ENCODE peak calls at places on chromosomes 12 and 14, in four cellular contexts. One of them, this sample, is unnamed.

GRCh38 chr12:72622556-72622955 is 350.4 kb downstream of the TRHDE start:
- DNase-seq in RWPE1: no peak
- DNase-seq in adrenal gland: no peak
- DNase-seq in naive thymus-derived CD4-positive, alpha-beta T cell: no peak
- DNase-seq in this sample: no peak

GRCh38 chr12:132142679-132143327 is 1.3 kb downstream of the DDX51 start:
- DNase-seq in RWPE1: no peak
- DNase-seq in adrenal gland: no peak
- DNase-seq in naive thymus-derived CD4-positive, alpha-beta T cell: no peak
- DNase-seq in this sample: no peak

GRCh38 chr14:22113401-22113800 is 439.8 kb upstream of the OR4E1 start:
- DNase-seq in RWPE1: no peak
- DNase-seq in adrenal gland: no peak
- DNase-seq in naive thymus-derived CD4-positive, alpha-beta T cell: no peak
- DNase-seq in this sample: no peak

GRCh38 chr14:101881426-101881825 is 82.9 kb upstream of the DYNC1H1 start:
- DNase-seq in RWPE1: no peak
- DNase-seq in adrenal gland: no peak
- DNase-seq in naive thymus-derived CD4-positive, alpha-beta T cell: no peak
- DNase-seq in this sample: no peak

GRCh38 chr14:98769326-98769725 is 502.7 kb downstream of the BCL11B start:
- DNase-seq in RWPE1: no peak
- DNase-seq in adrenal gland: no peak
- DNase-seq in naive thymus-derived CD4-positive, alpha-beta T cell: no peak
- DNase-seq in this sample: no peak

GRCh38 chr12:17661250-17661649 is 428.7 kb downstream of the RERGL start:
- DNase-seq in RWPE1: no peak
- DNase-seq in adrenal gland: no peak
- DNase-seq in naive thymus-derived CD4-positive, alpha-beta T cell: no peak
- DNase-seq in this sample: no peak

GRCh38 chr14:69573841-69574265 is 818 bp downstream of the CCDC177 start:
- DNase-seq in RWPE1: no peak
- DNase-seq in adrenal gland: no peak
- DNase-seq in naive thymus-derived CD4-positive, alpha-beta T cell: no peak
- DNase-seq in this sample: no peak

GRCh38 chr14:69324341-69324931 is 64.5 kb downstream of the GALNT16 start:
- DNase-seq in RWPE1: no peak
- DNase-seq in adrenal gland: no peak
- DNase-seq in naive thymus-derived CD4-positive, alpha-beta T cell: no peak
- DNase-seq in this sample: no peak

GRCh38 chr12:17016116-17016864 is 410.3 kb upstream of the LMO3 start:
- DNase-seq in RWPE1: peak
- DNase-seq in adrenal gland: no peak
- DNase-seq in naive thymus-derived CD4-positive, alpha-beta T cell: no peak
- DNase-seq in this sample: no peak

GRCh38 chr12:6685814-6686213 is 3.4 kb downstream of the ZNF384 start:
- DNase-seq in RWPE1: no peak
- DNase-seq in adrenal gland: no peak
- DNase-seq in naive thymus-derived CD4-positive, alpha-beta T cell: no peak
- DNase-seq in this sample: no peak

GRCh38 chr12:30450872-30451271 is 244.8 kb downstream of the IPO8 start:
- DNase-seq in RWPE1: peak
- DNase-seq in adrenal gland: no peak
- DNase-seq in naive thymus-derived CD4-positive, alpha-beta T cell: no peak
- DNase-seq in this sample: no peak

GRCh38 chr12:50188875-50189575 is 21.9 kb upstream of the CERS5 start:
- DNase-seq in RWPE1: no peak
- DNase-seq in adrenal gland: peak
- DNase-seq in naive thymus-derived CD4-positive, alpha-beta T cell: no peak
- DNase-seq in this sample: peak

GRCh38 chr14:102955636-102956035 is 33.2 kb downstream of the AMN start:
- DNase-seq in RWPE1: no peak
- DNase-seq in adrenal gland: no peak
- DNase-seq in naive thymus-derived CD4-positive, alpha-beta T cell: no peak
- DNase-seq in this sample: no peak

GRCh38 chr14:89428163-89428523 is 11.1 kb upstream of the FOXN3 start:
- DNase-seq in RWPE1: no peak
- DNase-seq in adrenal gland: no peak
- DNase-seq in naive thymus-derived CD4-positive, alpha-beta T cell: no peak
- DNase-seq in this sample: no peak

GRCh38 chr14:65352964-65353530 is 59.5 kb upstream of the FUT8 start:
- DNase-seq in RWPE1: peak
- DNase-seq in adrenal gland: no peak
- DNase-seq in naive thymus-derived CD4-positive, alpha-beta T cell: no peak
- DNase-seq in this sample: peak

GRCh38 chr14:22296722-22297121 is 292.3 kb downstream of the DAD1 start:
- DNase-seq in RWPE1: peak
- DNase-seq in adrenal gland: no peak
- DNase-seq in naive thymus-derived CD4-positive, alpha-beta T cell: no peak
- DNase-seq in this sample: no peak

GRCh38 chr12:79706676-79707075 is 15.9 kb upstream of the PAWR start:
- DNase-seq in RWPE1: no peak
- DNase-seq in adrenal gland: no peak
- DNase-seq in naive thymus-derived CD4-positive, alpha-beta T cell: no peak
- DNase-seq in this sample: no peak

GRCh38 chr14:23095196-23096108 is at the start of gene C14orf119:
- DNase-seq in RWPE1: peak
- DNase-seq in adrenal gland: peak
- DNase-seq in naive thymus-derived CD4-positive, alpha-beta T cell: peak
- DNase-seq in this sample: peak

GRCh38 chr14:95314609-95315008 is 5.1 kb downstream of the CLMN start:
- DNase-seq in RWPE1: peak
- DNase-seq in adrenal gland: peak
- DNase-seq in naive thymus-derived CD4-positive, alpha-beta T cell: no peak
- DNase-seq in this sample: no peak

GRCh38 chr12:99063182-99063581 is 418.1 kb downstream of the APAF1 start:
- DNase-seq in RWPE1: no peak
- DNase-seq in adrenal gland: no peak
- DNase-seq in naive thymus-derived CD4-positive, alpha-beta T cell: no peak
- DNase-seq in this sample: no peak

GRCh38 chr12:47755655-47756562 is 2.8 kb downstream of the RAPGEF3 start:
- DNase-seq in RWPE1: no peak
- DNase-seq in adrenal gland: no peak
- DNase-seq in naive thymus-derived CD4-positive, alpha-beta T cell: no peak
- DNase-seq in this sample: peak

GRCh38 chr12:58386136-58386535 is 444.8 kb downstream of the ATP23 start:
- DNase-seq in RWPE1: no peak
- DNase-seq in adrenal gland: no peak
- DNase-seq in naive thymus-derived CD4-positive, alpha-beta T cell: no peak
- DNase-seq in this sample: no peak

DNA sequence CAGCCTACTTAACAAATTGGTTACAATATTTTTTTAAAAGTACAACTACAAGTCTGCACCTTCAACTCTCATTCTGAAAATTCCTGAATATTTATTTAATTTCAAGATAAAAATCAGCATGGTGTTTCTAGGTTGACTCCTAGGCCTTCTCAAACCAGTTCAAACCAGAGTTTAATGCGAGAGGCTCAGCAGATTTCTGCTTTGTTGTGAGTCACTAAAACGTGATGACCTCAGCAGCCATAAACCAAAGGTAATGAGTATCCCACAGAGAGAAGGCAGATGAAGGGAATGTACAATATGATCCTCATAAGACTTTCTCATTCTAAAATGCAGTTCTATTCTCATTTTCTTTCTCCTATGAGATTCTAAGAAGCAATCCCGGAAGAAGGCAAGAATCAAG is 1.5 kb downstream of the PRDM4 start:
- DNase-seq in RWPE1: peak
- DNase-seq in adrenal gland: peak
- DNase-seq in naive thymus-derived CD4-positive, alpha-beta T cell: no peak
- DNase-seq in this sample: peak
- H3K27ac ChIP-seq in RWPE1: peak
- H3K27ac ChIP-seq in adrenal gland: no peak
- H3K27ac ChIP-seq in naive thymus-derived CD4-positive, alpha-beta T cell: peak
- H3K27ac ChIP-seq in this sample: no peak

GRCh38 chr12:75704208-75704607 is 192.8 kb upstream of the KRR1 start:
- DNase-seq in RWPE1: no peak
- DNase-seq in adrenal gland: no peak
- DNase-seq in naive thymus-derived CD4-positive, alpha-beta T cell: no peak
- DNase-seq in this sample: no peak

GRCh38 chr12:75702477-75703093 is 191.2 kb upstream of the KRR1 start:
- DNase-seq in RWPE1: no peak
- DNase-seq in adrenal gland: no peak
- DNase-seq in naive thymus-derived CD4-positive, alpha-beta T cell: no peak
- DNase-seq in this sample: no peak

GRCh38 chr12:75701859-75702258 is 190.4 kb upstream of the KRR1 start:
- DNase-seq in RWPE1: no peak
- DNase-seq in adrenal gland: no peak
- DNase-seq in naive thymus-derived CD4-positive, alpha-beta T cell: no peak
- DNase-seq in this sample: no peak

GRCh38 chr12:75704664-75705063 is 193.3 kb upstream of the KRR1 start:
- DNase-seq in RWPE1: no peak
- DNase-seq in adrenal gland: no peak
- DNase-seq in naive thymus-derived CD4-positive, alpha-beta T cell: no peak
- DNase-seq in this sample: no peak

DNA sequence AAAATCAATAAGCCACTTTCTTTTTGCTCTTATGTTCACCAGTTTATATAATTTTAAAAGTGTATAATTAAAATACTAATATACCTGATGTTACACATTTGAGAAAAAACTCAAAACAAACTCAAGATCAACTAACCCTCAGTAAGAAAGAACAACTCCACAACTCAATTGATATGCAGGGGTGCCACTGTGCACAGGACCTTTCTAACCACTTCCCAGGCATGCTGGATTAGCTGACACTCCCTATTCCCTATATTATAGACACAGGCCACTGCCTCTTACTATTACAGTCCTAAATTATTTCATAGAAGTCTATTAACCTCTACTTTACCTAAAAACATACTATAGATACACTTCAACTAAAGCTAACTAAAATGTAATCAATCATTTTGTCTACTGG is 191.7 kb upstream of the KRR1 start:
- DNase-seq in RWPE1: no peak
- DNase-seq in adrenal gland: no peak
- DNase-seq in naive thymus-derived CD4-positive, alpha-beta T cell: no peak
- DNase-seq in this sample: no peak
- H3K27ac ChIP-seq in RWPE1: no peak
- H3K27ac ChIP-seq in adrenal gland: no peak
- H3K27ac ChIP-seq in naive thymus-derived CD4-positive, alpha-beta T cell: no peak
- H3K27ac ChIP-seq in this sample: no peak

GRCh38 chr12:52187206-52187605 is 4.6 kb downstream of the KRT80 start:
- DNase-seq in RWPE1: no peak
- DNase-seq in adrenal gland: no peak
- DNase-seq in naive thymus-derived CD4-positive, alpha-beta T cell: no peak
- DNase-seq in this sample: no peak

GRCh38 chr12:52186135-52186840 is 5.5 kb downstream of the KRT80 start:
- DNase-seq in RWPE1: peak
- DNase-seq in adrenal gland: no peak
- DNase-seq in naive thymus-derived CD4-positive, alpha-beta T cell: no peak
- DNase-seq in this sample: no peak

GRCh38 chr12:52188658-52189057 is 3.2 kb downstream of the KRT80 start:
- DNase-seq in RWPE1: no peak
- DNase-seq in adrenal gland: no peak
- DNase-seq in naive thymus-derived CD4-positive, alpha-beta T cell: no peak
- DNase-seq in this sample: no peak

GRCh38 chr12:52189376-52190174 is 2.2 kb downstream of the KRT80 start:
- DNase-seq in RWPE1: no peak
- DNase-seq in adrenal gland: no peak
- DNase-seq in naive thymus-derived CD4-positive, alpha-beta T cell: no peak
- DNase-seq in this sample: no peak

GRCh38 chr12:52187640-52188039 is 4.2 kb downstream of the KRT80 start:
- DNase-seq in RWPE1: no peak
- DNase-seq in adrenal gland: no peak
- DNase-seq in naive thymus-derived CD4-positive, alpha-beta T cell: no peak
- DNase-seq in this sample: no peak
- H3K27ac ChIP-seq in RWPE1: peak
- H3K27ac ChIP-seq in adrenal gland: no peak
- H3K27ac ChIP-seq in naive thymus-derived CD4-positive, alpha-beta T cell: no peak
- H3K27ac ChIP-seq in this sample: no peak

GRCh38 chr14:20630340-20631022 is 11.0 kb downstream of the OR6S1 start:
- DNase-seq in RWPE1: no peak
- DNase-seq in adrenal gland: no peak
- DNase-seq in naive thymus-derived CD4-positive, alpha-beta T cell: peak
- DNase-seq in this sample: peak
- H3K27ac ChIP-seq in RWPE1: no peak
- H3K27ac ChIP-seq in adrenal gland: no peak
- H3K27ac ChIP-seq in naive thymus-derived CD4-positive, alpha-beta T cell: no peak
- H3K27ac ChIP-seq in this sample: peak

DNA sequence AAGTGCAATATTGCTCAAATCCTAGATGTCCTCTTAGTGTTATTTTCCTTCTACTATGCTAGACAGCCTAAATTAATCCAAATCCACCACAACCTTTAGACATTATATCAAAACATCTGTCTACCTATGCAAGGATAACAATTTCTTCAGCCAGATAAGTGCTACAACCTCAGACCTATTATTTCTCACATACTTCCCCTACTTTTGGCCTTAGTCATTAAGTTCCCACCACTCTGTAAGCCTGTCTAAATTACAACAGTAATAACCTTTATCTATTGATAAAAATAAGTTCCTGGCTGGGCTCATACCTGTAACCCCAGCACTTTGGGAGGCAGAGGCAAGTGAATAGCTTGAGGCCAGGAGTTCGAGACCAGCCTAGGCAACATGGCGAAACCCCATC is 74.0 kb downstream of the KIF21A start:
- DNase-seq in RWPE1: peak
- DNase-seq in adrenal gland: no peak
- DNase-seq in naive thymus-derived CD4-positive, alpha-beta T cell: no peak
- DNase-seq in this sample: no peak
- H3K27ac ChIP-seq in RWPE1: no peak
- H3K27ac ChIP-seq in adrenal gland: no peak
- H3K27ac ChIP-seq in naive thymus-derived CD4-positive, alpha-beta T cell: no peak
- H3K27ac ChIP-seq in this sample: no peak

GRCh38 chr14:32497233-32497632 is 168.1 kb downstream of the AKAP6 start:
- DNase-seq in RWPE1: no peak
- DNase-seq in adrenal gland: no peak
- DNase-seq in naive thymus-derived CD4-positive, alpha-beta T cell: no peak
- DNase-seq in this sample: no peak

GRCh38 chr14:32494566-32495434 is 165.7 kb downstream of the AKAP6 start:
- DNase-seq in RWPE1: no peak
- DNase-seq in adrenal gland: no peak
- DNase-seq in naive thymus-derived CD4-positive, alpha-beta T cell: no peak
- DNase-seq in this sample: no peak

GRCh38 chr14:32492482-32492881 is 163.4 kb downstream of the AKAP6 start:
- DNase-seq in RWPE1: no peak
- DNase-seq in adrenal gland: no peak
- DNase-seq in naive thymus-derived CD4-positive, alpha-beta T cell: no peak
- DNase-seq in this sample: no peak

GRCh38 chr14:32495435-32495734 is 166.3 kb downstream of the AKAP6 start:
- DNase-seq in RWPE1: no peak
- DNase-seq in adrenal gland: no peak
- DNase-seq in naive thymus-derived CD4-positive, alpha-beta T cell: no peak
- DNase-seq in this sample: no peak

GRCh38 chr14:32491413-32492016 is 162.4 kb downstream of the AKAP6 start:
- DNase-seq in RWPE1: no peak
- DNase-seq in adrenal gland: no peak
- DNase-seq in naive thymus-derived CD4-positive, alpha-beta T cell: no peak
- DNase-seq in this sample: no peak
- H3K27ac ChIP-seq in RWPE1: no peak
- H3K27ac ChIP-seq in adrenal gland: no peak
- H3K27ac ChIP-seq in naive thymus-derived CD4-positive, alpha-beta T cell: no peak
- H3K27ac ChIP-seq in this sample: no peak

GRCh38 chr12:109625131-109625559 is 51.6 kb downstream of the MVK start:
- DNase-seq in RWPE1: peak
- DNase-seq in adrenal gland: peak
- DNase-seq in naive thymus-derived CD4-positive, alpha-beta T cell: no peak
- DNase-seq in this sample: no peak
- H3K27ac ChIP-seq in RWPE1: no peak
- H3K27ac ChIP-seq in adrenal gland: no peak
- H3K27ac ChIP-seq in naive thymus-derived CD4-positive, alpha-beta T cell: no peak
- H3K27ac ChIP-seq in this sample: no peak